ENCODE peak calls at places on chromosomes 2 and 18, in four cellular contexts. Y is WTC11, W is K562, N is SK-N-SH. V is an unnamed sample.

GRCh38 chr2:172080641-172081230 is 4.6 kb upstream of the DLX1 start:
- DNase-seq in Y (peak), W (no peak), N (peak), V (no peak)

GRCh38 chr18:11154369-11154982 is 5.1 kb upstream of the PIEZO2 start:
- DNase-seq in Y (no peak), W (peak), N (no peak), V (peak)

GRCh38 chr2:96891591-96892333 is 21.9 kb upstream of the SEMA4C start:
- DNase-seq in Y (no peak), W (no peak), N (no peak), V (no peak)

GRCh38 chr2:223613017-223613950 is 11.1 kb upstream of the SCG2 start:
- DNase-seq in Y (peak), W (peak), N (peak), V (peak)

GRCh38 chr18:9814431-9814830 is 71.3 kb upstream of the TXNDC2 start:
- DNase-seq in Y (no peak), W (no peak), N (no peak), V (peak)

GRCh38 chr2:126642031-126642430 is 13.9 kb upstream of the GYPC start:
- DNase-seq in Y (no peak), W (no peak), N (no peak), V (no peak)

GRCh38 chr2:119483395-119483753 is 40.9 kb downstream of the SCTR start:
- DNase-seq in Y (no peak), W (no peak), N (no peak), V (no peak)

GRCh38 chr2:73202156-73203054 is at the start of gene NOTO:
- DNase-seq in Y (peak), W (no peak), N (peak), V (no peak)

GRCh38 chr2:18836436-18836835 is 247.1 kb upstream of the NT5C1B start:
- DNase-seq in Y (no peak), W (no peak), N (no peak), V (peak)

GRCh38 chr2:85705680-85706039 is 11.5 kb downstream of the GNLY start:
- DNase-seq in Y (no peak), W (no peak), N (no peak), V (peak)

GRCh38 chr2:181570059-181570458 is 86.8 kb downstream of the CERKL start:
- DNase-seq in Y (no peak), W (no peak), N (no peak), V (no peak)

GRCh38 chr2:54669677-54670484 is 53.6 kb upstream of the EML6 start:
- DNase-seq in Y (no peak), W (no peak), N (no peak), V (peak)

GRCh38 chr18:70354080-70354479 is 65.2 kb downstream of the SOCS6 start:
- DNase-seq in Y (no peak), W (no peak), N (no peak), V (no peak)

GRCh38 chr2:189836644-189837043 is 52.4 kb downstream of the PMS1 start:
- DNase-seq in Y (no peak), W (no peak), N (no peak), V (no peak)

GRCh38 chr2:71952572-71953188 is 195.0 kb downstream of the CYP26B1 start:
- DNase-seq in Y (no peak), W (no peak), N (no peak), V (no peak)

GRCh38 chr2:48779019-48779418 is 23.5 kb upstream of the LHCGR start:
- DNase-seq in Y (no peak), W (no peak), N (peak), V (no peak)

GRCh38 chr2:77566582-77566981 is 44.4 kb upstream of the LRRTM4 start:
- DNase-seq in Y (no peak), W (no peak), N (no peak), V (peak)

GRCh38 chr18:59520569-59520968 is 161.5 kb upstream of the LMAN1 start:
- DNase-seq in Y (no peak), W (no peak), N (no peak), V (no peak)

DNA sequence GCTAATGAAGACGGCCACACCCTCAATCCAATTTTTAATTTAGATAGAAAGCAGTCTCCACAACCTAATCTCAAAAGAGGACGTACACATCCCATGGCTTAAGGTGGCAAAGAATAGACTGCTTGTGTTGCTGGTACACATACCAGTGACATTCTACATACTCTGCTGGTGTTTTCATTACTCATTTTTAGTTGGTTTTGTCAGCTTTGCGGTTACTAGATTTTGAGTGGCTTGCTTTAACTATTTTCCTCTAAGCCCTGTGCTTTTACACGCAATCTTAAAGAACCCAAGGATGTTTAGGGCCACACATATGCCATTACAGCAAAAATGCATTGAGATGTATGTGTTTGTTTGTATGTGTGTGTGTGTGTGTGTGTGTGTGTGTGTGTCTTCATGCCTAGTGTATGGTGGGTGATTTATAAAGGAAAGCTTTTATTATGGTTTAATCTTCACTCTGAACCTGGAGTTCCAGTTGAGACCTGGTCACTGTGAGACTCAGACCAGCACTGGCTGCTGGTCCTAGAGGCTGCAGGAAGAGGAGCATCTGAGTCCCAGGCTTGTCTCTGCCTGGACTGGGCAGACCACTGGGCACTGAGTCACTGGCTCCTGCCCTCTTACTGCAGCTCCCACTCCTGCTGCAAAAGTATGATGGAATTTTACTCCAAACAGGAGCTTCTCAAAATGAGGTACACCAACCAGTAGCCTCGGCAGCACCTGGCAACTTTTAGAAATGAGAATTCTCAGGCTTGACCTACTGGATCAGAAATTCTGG is 415.9 kb downstream of the NBAS start:
- DNase-seq in Y (no peak), W (no peak), N (no peak), V (no peak)
- TF ChIP-seq FOXJ3 in Y (no peak), W (no peak), N (no peak), V (no peak)

DNA sequence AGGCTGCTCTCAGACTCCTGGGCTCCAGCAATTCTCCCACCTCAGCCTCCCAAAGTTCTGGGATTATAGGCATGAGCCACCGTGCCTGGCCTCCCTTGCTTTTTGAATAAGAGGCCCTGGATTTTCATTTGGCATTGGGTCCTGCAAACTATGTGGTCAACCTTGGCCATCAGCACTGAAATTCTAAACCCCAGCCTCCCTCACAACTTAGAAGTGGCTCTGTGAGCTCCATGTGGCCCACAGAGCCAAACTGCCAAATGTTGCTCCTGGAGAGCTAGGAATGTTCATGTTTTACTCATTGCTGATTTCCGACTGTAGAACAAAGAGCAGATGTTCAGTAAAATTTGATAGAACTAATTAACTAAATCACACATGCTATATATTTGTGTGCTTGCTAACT is 210.6 kb upstream of the AGAP1 start:
- DNase-seq in Y (no peak), W (no peak), N (no peak), V (no peak)
- TF ChIP-seq FOXJ3 in Y (no peak), W (no peak), N (no peak), V (no peak)

GRCh38 chr2:218295029-218295428 is 2.7 kb upstream of the TMBIM1 start:
- DNase-seq in Y (no peak), W (no peak), N (no peak), V (no peak)
- TF ChIP-seq FOXJ3 in Y (no peak), W (no peak), N (no peak), V (no peak)

DNA sequence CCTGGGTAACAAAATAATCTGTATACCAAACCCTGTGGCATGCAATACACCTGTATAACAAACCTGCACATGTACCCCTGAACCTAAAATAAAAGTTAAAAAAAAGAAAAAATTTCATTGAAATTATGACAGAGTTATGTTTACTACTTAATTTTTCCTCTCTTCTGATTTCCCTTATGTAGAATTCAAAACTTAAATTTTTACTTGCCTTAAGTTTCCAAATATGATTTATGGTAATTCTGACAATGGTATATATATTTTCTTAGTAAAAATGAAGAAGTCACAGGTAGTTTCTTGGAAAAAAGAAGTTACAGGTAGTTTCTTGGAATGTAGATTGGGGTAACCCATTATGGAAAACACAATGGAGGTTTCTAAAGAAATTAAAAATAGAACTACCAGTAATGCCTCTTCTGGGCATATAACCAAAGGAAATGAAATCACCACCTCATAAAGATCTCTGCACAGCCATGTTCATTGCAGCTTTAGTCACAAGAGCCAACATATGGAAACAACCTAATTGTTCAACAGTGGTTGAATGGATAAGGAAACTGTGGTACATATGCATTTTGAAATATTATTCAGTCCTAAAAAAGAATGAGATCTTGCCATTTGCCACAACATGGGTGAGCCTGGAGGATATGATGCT is 164.9 kb downstream of the BABAM2 start:
- DNase-seq in Y (no peak), W (no peak), N (no peak), V (no peak)
- TF ChIP-seq FOXJ3 in Y (no peak), W (no peak), N (no peak), V (no peak)

GRCh38 chr2:239267411-239267941 is 133.3 kb downstream of the HDAC4 start:
- DNase-seq in Y (no peak), W (peak), N (no peak), V (no peak)
- TF ChIP-seq FOXJ3 in Y (no peak), W (no peak), N (no peak), V (no peak)

DNA sequence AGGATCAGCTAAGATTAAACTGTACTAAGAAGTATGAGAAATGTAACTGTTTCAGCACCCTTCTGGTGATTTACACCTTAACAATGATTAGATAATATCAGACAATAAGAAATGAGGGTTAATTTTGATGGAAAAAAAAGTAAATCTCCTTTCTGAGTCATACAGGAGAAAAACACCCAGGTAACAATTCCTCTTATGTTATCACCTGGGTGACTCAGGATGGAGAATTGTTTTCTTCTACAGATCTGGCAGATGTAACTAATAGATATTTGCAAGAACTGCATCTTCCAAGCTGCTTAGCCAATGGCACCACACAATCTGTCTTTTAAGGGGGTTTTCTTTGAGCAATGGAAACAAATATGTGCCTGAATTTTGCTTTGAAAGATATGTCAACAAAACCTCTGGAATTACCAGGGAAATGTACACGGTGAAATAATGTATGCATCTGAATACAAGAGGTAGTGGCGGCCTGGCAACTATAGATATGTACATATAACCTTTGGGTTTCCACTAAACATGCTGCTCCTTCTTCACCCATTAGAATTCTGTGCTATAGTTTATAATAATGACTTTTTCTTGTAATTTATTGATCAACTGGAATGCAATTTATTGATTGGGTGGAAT is 407.9 kb downstream of the CPS1 start:
- DNase-seq in Y (no peak), W (no peak), N (no peak), V (peak)
- TF ChIP-seq FOXJ3 in Y (no peak), W (no peak), N (no peak), V (no peak)

GRCh38 chr18:47118986-47119385 is 31.3 kb downstream of the HDHD2 start:
- DNase-seq in Y (no peak), W (no peak), N (no peak), V (no peak)
- TF ChIP-seq FOXJ3 in Y (no peak), W (no peak), N (no peak), V (no peak)

DNA sequence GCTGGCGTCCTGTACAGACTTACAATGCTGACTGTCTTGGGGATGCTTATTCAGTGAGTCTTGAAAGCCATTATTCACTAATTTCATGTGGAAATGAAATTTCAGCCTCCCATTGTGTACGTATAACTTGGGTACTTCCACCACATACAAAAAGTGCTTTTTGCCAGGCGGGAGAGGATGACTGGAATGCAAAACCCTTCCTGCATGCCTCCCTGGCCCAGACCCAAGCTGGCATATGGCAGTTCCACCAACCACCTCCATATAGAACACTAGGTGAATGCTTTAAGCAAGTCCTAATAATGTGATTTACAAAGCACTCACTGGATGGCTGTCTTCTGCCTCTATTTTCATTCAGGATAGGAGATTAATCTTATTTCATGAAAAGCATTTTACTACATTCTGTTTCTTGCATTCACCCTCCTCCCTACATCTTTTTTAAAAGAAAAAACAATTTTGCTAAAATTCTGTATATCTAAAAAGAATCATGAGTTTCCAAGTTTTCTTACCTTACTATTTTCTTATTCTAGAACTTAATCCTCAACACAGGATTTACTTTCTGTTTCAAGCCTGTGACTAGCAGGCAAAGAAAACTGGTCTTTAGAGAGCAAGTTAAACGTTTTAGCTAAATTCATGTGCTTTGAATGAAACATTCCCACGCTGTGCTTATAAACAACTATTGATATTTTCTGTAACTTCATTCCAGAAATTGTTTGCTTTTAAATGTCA is 327.6 kb downstream of the NCKAP5 start:
- DNase-seq in Y (no peak), W (no peak), N (no peak), V (no peak)
- TF ChIP-seq FOXJ3 in Y (no peak), W (no peak), N (no peak), V (no peak)

GRCh38 chr2:240792658-240793312 is 27.2 kb downstream of the KIF1A start:
- DNase-seq in Y (no peak), W (no peak), N (no peak), V (no peak)

GRCh38 chr2:240794178-240794721 is 25.8 kb downstream of the KIF1A start:
- DNase-seq in Y (no peak), W (no peak), N (no peak), V (no peak)

GRCh38 chr2:240791821-240792657 is 28.0 kb downstream of the KIF1A start:
- DNase-seq in Y (no peak), W (no peak), N (no peak), V (no peak)

GRCh38 chr2:240795468-240795867 is 24.6 kb downstream of the KIF1A start:
- DNase-seq in Y (no peak), W (no peak), N (no peak), V (no peak)

GRCh38 chr2:240793313-240794177 is 26.5 kb downstream of the KIF1A start:
- DNase-seq in Y (no peak), W (no peak), N (no peak), V (no peak)
- TF ChIP-seq FOXJ3 in Y (no peak), W (no peak), N (no peak), V (no peak)

GRCh38 chr18:62138836-62139235 is 48.0 kb downstream of the PIGN start:
- DNase-seq in Y (no peak), W (no peak), N (no peak), V (no peak)
- TF ChIP-seq FOXJ3 in Y (no peak), W (no peak), N (no peak), V (no peak)